ENCODE peak calls at places on chromosomes 13 and 19, in four cellular contexts. R, P, E and Q are unnamed samples.

GRCh38 chr13:76852991-76853390 is 33.2 kb downstream of the KCTD12 start:
- DNase-seq in R (no peak), P (no peak), E (no peak), Q (no peak)

GRCh38 chr19:53157601-53158000 is 1.3 kb downstream of the ZNF347 start:
- DNase-seq in R (peak), P (no peak), E (no peak), Q (no peak)

GRCh38 chr13:26112843-26113242 is 61.0 kb upstream of the SHISA2 start:
- DNase-seq in R (peak), P (no peak), E (no peak), Q (no peak)

GRCh38 chr19:30228726-30229523 is 143.3 kb upstream of the ZNF536 start:
- DNase-seq in R (no peak), P (no peak), E (no peak), Q (no peak)

GRCh38 chr19:4456566-4456842 is 1.1 kb downstream of the UBXN6 start:
- DNase-seq in R (peak), P (no peak), E (no peak), Q (no peak)

GRCh38 chr13:73224708-73225107 is 165.9 kb downstream of the KLF5 start:
- DNase-seq in R (no peak), P (no peak), E (no peak), Q (no peak)

GRCh38 chr19:48644839-48645651 is 942 bp downstream of the CA11 start:
- DNase-seq in R (peak), P (peak), E (peak), Q (no peak)

GRCh38 chr13:97448503-97449251 is 14.7 kb downstream of the RAP2A start:
- DNase-seq in R (no peak), P (no peak), E (no peak), Q (no peak)

GRCh38 chr13:113343692-113343968 is 20.3 kb downstream of the GRTP1 start:
- DNase-seq in R (no peak), P (no peak), E (no peak), Q (no peak)

GRCh38 chr19:54551950-54552912 is 21.4 kb upstream of the LILRA2 start:
- DNase-seq in R (no peak), P (no peak), E (no peak), Q (no peak)

GRCh38 chr19:12611361-12611699 is 610 bp downstream of the ZNF791 start:
- DNase-seq in R (peak), P (peak), E (peak), Q (no peak)

GRCh38 chr13:28415994-28416411 is 78.9 kb downstream of the FLT1 start:
- DNase-seq in R (no peak), P (peak), E (no peak), Q (no peak)

GRCh38 chr13:19597523-19597922 is 35.9 kb upstream of the MPHOSPH8 start:
- DNase-seq in R (no peak), P (no peak), E (no peak), Q (peak)

GRCh38 chr13:78160793-78161192 is 242.2 kb upstream of the EDNRB start:
- DNase-seq in R (no peak), P (no peak), E (no peak), Q (no peak)

GRCh38 chr19:45066921-45067661 is 9.2 kb downstream of the ZNF296 start:
- DNase-seq in R (no peak), P (no peak), E (no peak), Q (no peak)

GRCh38 chr13:82002693-82003092 is 1661.8 kb upstream of the SPRY2 start:
- DNase-seq in R (no peak), P (no peak), E (no peak), Q (no peak)

GRCh38 chr19:43534811-43535761 is 2.1 kb downstream of the ZNF575 start:
- DNase-seq in R (peak), P (no peak), E (peak), Q (no peak)
- TF ChIP-seq SIN3A in R (no peak), P (no peak), E (no peak), Q (no peak)

GRCh38 chr13:64248371-64249065 is 2832.9 kb upstream of the PCDH20 start:
- DNase-seq in R (no peak), P (no peak), E (no peak), Q (no peak)
- TF ChIP-seq TCF7L2 in R (no peak), P (no peak), E (no peak), Q (peak)

GRCh38 chr19:36245210-36246005 is 30.5 kb downstream of the ZNF146 start:
- DNase-seq in R (no peak), P (no peak), E (no peak), Q (no peak)

GRCh38 chr19:36246006-36246391 is 31.1 kb downstream of the ZNF146 start:
- DNase-seq in R (no peak), P (no peak), E (no peak), Q (no peak)

GRCh38 chr19:36244066-36244465 is 29.2 kb downstream of the ZNF146 start:
- DNase-seq in R (no peak), P (no peak), E (no peak), Q (no peak)
- TF ChIP-seq SIN3A in R (no peak), P (no peak), E (no peak), Q (no peak)

DNA sequence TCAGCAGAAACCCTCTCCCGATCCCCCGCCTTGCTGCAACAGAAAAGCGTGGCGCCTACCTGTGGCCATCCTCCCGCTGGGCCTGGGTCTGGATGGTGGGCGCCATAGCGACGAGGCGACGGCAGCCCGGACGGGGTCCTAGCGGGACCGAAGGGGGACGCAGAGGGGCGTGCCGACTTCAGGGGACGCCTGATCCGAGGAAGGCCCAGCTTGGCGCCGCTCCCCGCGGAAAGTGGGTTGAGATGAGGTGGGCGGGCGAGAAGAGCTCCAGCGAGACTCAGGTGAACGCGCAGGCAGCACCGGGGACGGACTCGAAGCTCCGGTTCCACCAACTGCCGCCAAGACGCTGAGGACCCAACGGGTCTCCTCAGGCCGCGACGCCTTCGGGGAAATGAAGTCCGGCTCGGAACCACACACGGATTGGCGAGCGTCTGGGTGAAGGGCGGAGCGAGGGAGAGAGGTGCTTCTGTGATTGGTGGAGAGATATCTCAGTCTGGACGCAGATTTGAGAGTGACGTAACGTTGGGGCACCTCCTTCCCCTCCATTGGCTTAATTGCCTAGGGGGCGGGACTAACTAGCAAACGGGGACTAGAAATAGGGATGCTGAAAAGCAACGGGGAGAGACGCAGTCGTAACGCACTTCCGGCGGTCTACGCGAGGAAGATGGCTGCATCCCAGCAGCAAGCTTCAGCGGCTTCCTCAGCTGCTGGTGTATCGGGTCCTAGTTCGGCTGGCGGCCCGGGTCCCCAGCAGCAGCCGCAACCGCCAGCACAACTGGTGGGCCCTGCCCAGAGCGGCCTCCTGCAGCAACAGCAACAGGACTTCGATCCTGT is at the start of the genes MED29 and PAF1:
- DNase-seq in R (peak), P (peak), E (peak), Q (peak)
- TF ChIP-seq TCF7L2 in R (peak), P (peak), E (no peak), Q (no peak)

GRCh38 chr13:94344126-94344863 is 135.2 kb downstream of the DCT start:
- DNase-seq in R (no peak), P (no peak), E (peak), Q (no peak)

GRCh38 chr13:94346261-94347019 is 133.0 kb downstream of the DCT start:
- DNase-seq in R (no peak), P (no peak), E (no peak), Q (no peak)

GRCh38 chr13:94342436-94343242 is 136.8 kb downstream of the DCT start:
- DNase-seq in R (no peak), P (no peak), E (no peak), Q (no peak)

GRCh38 chr13:94343243-94343585 is 136.3 kb downstream of the DCT start:
- DNase-seq in R (no peak), P (no peak), E (no peak), Q (no peak)

DNA sequence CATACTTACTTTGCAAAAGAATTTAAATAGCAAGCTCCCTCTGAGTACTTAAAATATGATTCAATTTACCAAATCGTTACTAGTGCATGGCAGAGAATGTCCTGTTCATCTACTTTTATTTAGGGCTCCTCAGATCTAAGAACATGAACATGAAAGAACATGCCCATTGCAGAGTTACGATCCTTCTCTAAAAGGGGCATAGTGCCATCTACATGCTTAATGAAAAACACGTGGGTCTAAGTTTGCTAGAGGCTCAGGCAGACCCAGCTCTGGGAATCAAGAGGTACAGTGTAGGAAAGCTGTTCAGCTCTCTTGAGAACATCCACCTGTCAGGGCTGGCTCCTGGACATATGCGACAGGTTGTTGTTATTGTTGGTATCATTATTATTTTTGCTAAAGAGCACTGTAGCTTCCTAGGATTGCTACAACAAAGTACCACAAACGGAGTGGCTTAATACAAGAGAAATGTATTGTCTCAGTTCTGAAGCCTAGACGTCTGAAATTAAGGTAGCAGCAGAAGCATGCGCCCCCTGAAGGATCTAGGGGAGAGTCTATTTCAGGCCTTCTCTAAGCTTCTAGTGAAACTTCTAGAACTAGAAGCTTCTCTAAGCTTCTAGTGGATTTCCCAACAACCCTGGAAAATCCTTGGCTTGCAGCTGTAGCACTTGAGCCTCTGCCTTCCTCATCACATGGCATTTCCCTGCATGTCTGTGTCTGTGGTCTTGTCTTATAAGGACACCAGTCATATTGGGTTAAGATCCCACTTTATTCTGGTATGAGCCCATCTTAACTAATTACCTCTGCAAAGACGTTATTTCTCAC is 133.9 kb downstream of the DCT start:
- DNase-seq in R (no peak), P (no peak), E (peak), Q (no peak)
- TF ChIP-seq SIN3A in R (no peak), P (no peak), E (no peak), Q (no peak)